ENCODE peak calls at places on chromosomes 13 and 19, in eight cellular contexts. H, I, V, S, B, L, A and T are unnamed samples.
A peak's percentile ranks its signal among the peaks of the same experiment; 100 is the strongest.

GRCh38 chr19:12952488-12953455 is 4.3 kb downstream of the GADD45GIP1 start:
- DNase-seq in S (no peak), I (no peak), H (peak; percentile 92), B (peak; percentile 88), A (no peak), L (no peak), V (no peak), T (no peak)

GRCh38 chr19:34428549-34429285 is 536 bp downstream of the UBA2 start:
- DNase-seq in S (no peak), H (peak; percentile 33), V (peak; percentile 51), I (peak; percentile 75), A (peak; percentile 44), L (peak; percentile 52), B (peak; percentile 17), T (peak; percentile 65)

GRCh38 chr19:48772503-48772953 is 17.2 kb downstream of the FGF21 start:
- DNase-seq in B (no peak), S (no peak), A (no peak), I (no peak), L (no peak), H (no peak), V (no peak), T (no peak)

GRCh38 chr13:80030491-80030890 is 310.4 kb downstream of the SPRY2 start:
- DNase-seq in B (no peak), H (peak; percentile 59), S (no peak), V (no peak), I (no peak), L (peak; percentile 67), A (peak; percentile 57), T (no peak)

GRCh38 chr13:47121092-47121763 is 224.4 kb upstream of the HTR2A start:
- DNase-seq in B (no peak), A (no peak), V (no peak), L (no peak), I (no peak), S (no peak), H (no peak), T (no peak)

GRCh38 chr19:34503546-34504272 is 22.2 kb downstream of the WTIP start:
- DNase-seq in I (no peak), S (no peak), B (no peak), L (no peak), V (no peak), H (no peak), A (no peak), T (no peak)

GRCh38 chr13:65555973-65556372 is 1674.2 kb downstream of the PCDH9 start:
- DNase-seq in L (no peak), H (no peak), B (no peak), V (no peak), S (no peak), I (no peak), A (no peak), T (no peak)

GRCh38 chr13:105979131-105979530 is 556.3 kb downstream of the EFNB2 start:
- DNase-seq in L (peak; percentile 7), V (no peak), A (no peak), I (no peak), S (no peak), H (no peak), B (no peak), T (no peak)

DNA sequence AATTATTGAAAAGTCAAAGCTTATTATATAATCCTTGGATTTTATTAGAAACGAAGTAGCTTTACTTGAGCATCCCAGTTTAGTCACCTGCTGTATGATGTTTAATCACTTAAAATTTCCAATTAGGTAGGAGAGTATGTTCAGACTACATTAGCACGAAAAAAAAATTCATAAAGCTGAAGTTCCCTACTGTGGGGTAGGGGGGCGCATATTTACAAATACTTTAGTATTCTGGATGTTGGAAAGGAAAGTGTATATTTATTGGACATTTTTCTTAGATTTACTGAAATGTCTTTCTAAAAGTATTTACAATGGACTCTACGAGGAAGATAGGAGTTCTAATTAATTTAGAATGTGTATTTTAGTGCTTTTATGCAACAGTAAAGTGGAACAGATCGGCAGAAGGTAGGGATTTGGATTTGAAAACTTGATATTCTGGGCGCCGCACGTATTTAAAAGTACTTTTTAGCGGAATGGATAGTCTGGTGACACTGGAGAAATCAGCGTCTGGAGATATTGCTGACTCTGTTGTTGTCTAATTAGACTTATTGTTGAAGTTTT is 1.9 kb downstream of the CDK8 start:
- DNase-seq in A (no peak), V (no peak), I (no peak), H (peak; percentile 46), B (peak; percentile 4), S (no peak), L (peak; percentile 1), T (no peak)
- TF ChIP-seq CTCF in A (no peak), V (no peak), I (no peak), H (peak; percentile 37), B (peak; percentile 31), S (no peak), L (no peak), T (peak; percentile 48)

DNA sequence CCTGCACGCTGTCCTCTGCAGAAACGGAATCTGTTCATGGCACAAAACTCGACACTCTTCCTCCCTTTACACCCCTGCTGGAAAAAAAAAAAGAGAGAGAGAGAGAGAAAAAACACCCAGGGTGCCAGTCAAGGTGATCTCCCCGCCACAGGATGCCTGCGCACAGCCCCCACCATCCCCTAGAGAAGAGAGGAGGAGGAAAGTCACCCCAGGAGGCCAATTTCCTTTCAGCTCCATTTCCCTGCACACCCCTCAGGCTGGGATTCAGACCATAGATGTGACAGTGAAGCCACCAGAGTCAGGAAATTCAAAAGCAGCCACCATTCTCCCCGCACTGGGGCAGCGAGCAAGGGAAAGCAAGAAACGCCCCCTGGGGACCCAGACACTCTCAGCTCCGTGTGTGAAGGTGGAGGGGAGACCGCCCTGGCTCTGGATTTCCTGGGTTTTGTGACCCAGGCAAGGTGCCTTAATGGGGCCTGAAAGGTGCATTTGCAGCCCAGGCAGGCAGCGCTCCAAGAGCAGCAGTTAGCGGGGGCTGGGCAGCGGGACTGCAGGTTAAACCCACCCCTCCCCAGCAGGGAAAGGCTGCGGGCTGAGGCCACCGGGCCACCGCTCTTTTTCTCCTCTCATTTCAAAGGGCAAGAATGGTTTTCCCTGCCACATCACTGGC is 84.0 kb upstream of the TM9SF2 start:
- DNase-seq in I (no peak), H (no peak), B (no peak), L (no peak), S (no peak), A (no peak), V (no peak), T (no peak)
- TF ChIP-seq CTCF in I (no peak), H (no peak), B (no peak), L (no peak), S (no peak), A (no peak), V (no peak), T (no peak)

DNA sequence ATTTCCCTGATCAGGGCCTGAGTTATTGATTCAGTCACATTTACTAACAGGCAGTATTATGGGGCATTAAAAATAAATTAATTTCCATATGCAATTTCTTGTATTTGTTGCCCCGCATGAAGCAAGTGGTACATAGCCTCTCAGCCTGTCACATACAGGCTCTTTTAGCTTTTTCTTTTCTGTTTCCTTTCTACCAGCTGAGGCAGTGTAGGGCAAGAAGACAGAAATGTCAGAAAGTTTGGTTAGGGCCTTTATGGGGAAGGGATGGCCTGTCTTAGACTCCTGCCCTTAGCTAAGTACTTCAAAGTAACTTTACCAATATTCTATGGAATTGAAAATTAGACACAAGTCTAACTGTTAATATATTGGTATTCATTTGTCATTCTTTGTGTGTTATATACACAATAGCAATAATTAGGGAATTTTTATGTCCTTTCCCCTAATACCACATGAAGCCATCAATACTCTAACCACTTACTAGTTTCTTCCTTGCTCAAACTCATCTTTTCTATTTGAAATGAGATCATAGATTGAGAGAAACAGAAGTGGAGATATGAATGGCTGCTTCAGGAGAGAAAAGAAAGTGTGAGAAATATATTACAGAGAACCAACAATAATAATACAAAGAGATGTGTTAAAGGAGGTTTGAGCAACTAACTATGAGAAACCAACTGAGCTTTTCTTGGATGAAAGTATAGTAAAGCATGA is 669.6 kb downstream of the PCDH17 start:
- DNase-seq in B (no peak), I (no peak), V (no peak), H (no peak), A (no peak), L (no peak), S (no peak), T (no peak)
- TF ChIP-seq CTCF in B (no peak), I (no peak), V (no peak), H (no peak), A (no peak), L (no peak), S (no peak), T (no peak)

GRCh38 chr19:28217064-28217463 is 995.9 kb downstream of the UQCRFS1 start:
- DNase-seq in A (no peak), B (no peak), L (no peak), I (no peak), S (no peak), V (no peak), H (no peak), T (no peak)
- TF ChIP-seq CTCF in A (no peak), B (no peak), L (no peak), I (no peak), S (no peak), V (no peak), H (no peak), T (no peak)

GRCh38 chr19:45553464-45553863 is 31.1 kb downstream of the OPA3 start:
- DNase-seq in H (no peak), V (no peak), A (peak; percentile 70), S (no peak), I (no peak), B (no peak), L (no peak), T (no peak)
- TF ChIP-seq CTCF in H (no peak), V (no peak), A (peak; percentile 29), S (no peak), I (no peak), B (no peak), L (no peak), T (no peak)

GRCh38 chr13:74204606-74205312 is 70.6 kb upstream of the KLF12 start:
- DNase-seq in L (no peak), V (no peak), A (no peak), H (peak; percentile 60), B (peak; percentile 40), I (no peak), S (no peak), T (no peak)
- TF ChIP-seq CTCF in L (no peak), V (no peak), A (no peak), H (no peak), B (no peak), I (no peak), S (no peak), T (no peak)

GRCh38 chr13:75569576-75569975 is 20.0 kb downstream of the UCHL3 start:
- DNase-seq in S (no peak), I (no peak), B (no peak), H (no peak), V (no peak), A (no peak), L (no peak), T (no peak)

GRCh38 chr13:75566658-75567057 is 17.1 kb downstream of the UCHL3 start:
- DNase-seq in S (no peak), B (peak; percentile 71), A (no peak), H (peak; percentile 82), L (peak; percentile 56), V (no peak), I (no peak), T (no peak)
- TF ChIP-seq CTCF in S (peak; percentile 25), B (peak; percentile 62), A (no peak), H (peak; percentile 37), L (peak; percentile 50), V (no peak), I (peak; percentile 45), T (peak; percentile 41)

DNA sequence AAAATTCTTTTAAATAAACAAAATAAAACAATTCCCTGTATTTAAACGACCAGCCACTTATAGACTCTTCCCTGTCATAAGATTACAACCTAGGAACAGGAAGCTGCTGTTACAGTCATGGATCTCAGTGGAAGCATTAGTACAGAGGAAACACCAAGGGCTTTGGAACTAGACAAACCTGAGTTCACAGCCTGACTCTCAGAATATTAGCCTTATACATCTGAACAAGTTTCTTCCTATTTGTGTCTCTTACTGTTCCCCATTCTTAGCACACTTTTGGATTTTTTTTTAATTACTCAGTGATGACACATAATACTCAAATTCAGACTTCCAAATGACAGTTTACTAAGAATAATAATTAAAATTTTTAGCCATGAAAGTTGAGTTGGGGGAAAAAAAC is 46.1 kb downstream of the ZDHHC20 start:
- DNase-seq in L (no peak), B (peak; percentile 17), A (no peak), S (no peak), H (peak; percentile 30), I (no peak), V (no peak), T (no peak)
- TF ChIP-seq CTCF in L (no peak), B (no peak), A (no peak), S (no peak), H (no peak), I (no peak), V (no peak), T (no peak)